ENCODE peak calls at places on chromosomes 12 and 14, in five cellular contexts. G is glomerular endothelial cell, F is NCI-H1105, P is GOT3, M is uterus. J is an unnamed sample.

GRCh38 chr12:3132636-3133409 is 55.6 kb downstream of the TSPAN9 start:
- DNase-seq in G (no peak), F (no peak), P (no peak), M (peak), J (no peak)

GRCh38 chr14:88614218-88614907 is 51.5 kb downstream of the ZC3H14 start:
- DNase-seq in G (no peak), F (no peak), P (no peak), M (no peak), J (no peak)

GRCh38 chr14:72169521-72169920 is 237.3 kb downstream of the RGS6 start:
- DNase-seq in G (no peak), F (no peak), P (no peak), M (no peak), J (no peak)

GRCh38 chr14:94295360-94296180 is 2.5 kb upstream of the SERPINA10 start:
- DNase-seq in G (no peak), F (no peak), P (no peak), M (no peak), J (no peak)

GRCh38 chr12:49937639-49938300 is 12.8 kb upstream of the AQP2 start:
- DNase-seq in G (no peak), F (no peak), P (no peak), M (no peak), J (peak)

GRCh38 chr12:53094394-53094787 is 3.1 kb upstream of the IGFBP6 start:
- DNase-seq in G (no peak), F (no peak), P (no peak), M (no peak), J (no peak)

GRCh38 chr14:35347323-35348043 is 55.3 kb downstream of the PSMA6 start:
- DNase-seq in G (no peak), F (no peak), P (no peak), M (no peak), J (no peak)

GRCh38 chr14:72104011-72104613 is 171.9 kb downstream of the RGS6 start:
- DNase-seq in G (no peak), F (no peak), P (no peak), M (no peak), J (no peak)

GRCh38 chr12:80632835-80633234 is 74.6 kb upstream of the MYF6 start:
- DNase-seq in G (no peak), F (no peak), P (no peak), M (no peak), J (no peak)

GRCh38 chr12:57085999-57086950 is 2.6 kb upstream of the NAB2 start:
- DNase-seq in G (no peak), F (peak), P (no peak), M (peak), J (no peak)

GRCh38 chr12:1213205-1213604 is 222.2 kb downstream of the ERC1 start:
- DNase-seq in G (no peak), F (no peak), P (no peak), M (no peak), J (no peak)

GRCh38 chr12:110600254-110600653 is 13.7 kb upstream of the TCTN1 start:
- DNase-seq in G (no peak), F (no peak), P (no peak), M (no peak), J (no peak)

GRCh38 chr12:74646831-74647230 is 109.2 kb downstream of the ATXN7L3B start:
- DNase-seq in G (no peak), F (peak), P (no peak), M (no peak), J (no peak)